ENCODE peak calls at places on chromosomes 2 and 18, in ten cellular contexts. A, V, Q, J, P, E, L, M, U and H are unnamed samples.

GRCh38 chr2:196370386-196370785 is 199.0 kb upstream of the STK17B start:
- DNase-seq in V (no peak), U (no peak), P (no peak), Q (no peak), L (no peak), M (no peak), E (no peak), A (no peak), J (peak), H (no peak)

GRCh38 chr18:9779630-9780029 is 71.5 kb downstream of the RAB31 start:
- DNase-seq in E (peak), Q (no peak), U (peak), M (no peak), V (no peak), A (no peak), L (peak), J (no peak), P (peak), H (no peak)

GRCh38 chr18:45423664-45424063 is 191.6 kb upstream of the SLC14A2 start:
- DNase-seq in Q (no peak), A (no peak), P (no peak), M (no peak), U (no peak), L (no peak), E (no peak), J (no peak), V (no peak), H (no peak)

GRCh38 chr2:213934560-213934959 is 476.3 kb upstream of the VWC2L start:
- DNase-seq in V (no peak), Q (no peak), L (peak), P (no peak), E (peak), A (no peak), J (peak), U (peak), M (no peak), H (no peak)

GRCh38 chr18:79634593-79634992 is 45.0 kb upstream of the CTDP1 start:
- DNase-seq in Q (no peak), U (no peak), V (no peak), P (no peak), J (peak), L (no peak), E (no peak), A (no peak), M (no peak), H (no peak)

GRCh38 chr2:237432484-237433092 is 18.6 kb upstream of the COL6A3 start:
- DNase-seq in U (peak), M (peak), V (no peak), P (no peak), Q (no peak), J (peak), E (peak), A (no peak), L (peak), H (no peak)

GRCh38 chr2:31831585-31831984 is 179.2 kb downstream of the MEMO1 start:
- DNase-seq in L (peak), E (peak), P (no peak), V (no peak), U (no peak), J (peak), M (no peak), A (no peak), Q (no peak), H (no peak)

GRCh38 chr18:61975526-61976326 is 82.9 kb upstream of the RNF152 start:
- DNase-seq in Q (no peak), U (no peak), J (no peak), L (no peak), P (no peak), M (no peak), E (no peak), A (no peak), V (no peak), H (no peak)

GRCh38 chr18:48290162-48290926 is 118.8 kb downstream of the ZBTB7C start:
- DNase-seq in U (no peak), Q (no peak), E (no peak), J (no peak), P (no peak), L (no peak), M (no peak), V (no peak), A (no peak), H (no peak)

GRCh38 chr2:45510701-45511420 is 100.2 kb downstream of the SRBD1 start:
- DNase-seq in Q (no peak), M (no peak), J (no peak), P (no peak), A (no peak), L (no peak), V (no peak), U (no peak), E (no peak), H (no peak)

GRCh38 chr2:142965464-142965863 is 88.0 kb downstream of the KYNU start:
- DNase-seq in A (no peak), U (peak), V (no peak), L (peak), Q (no peak), P (no peak), M (no peak), E (no peak), J (peak), H (no peak)

GRCh38 chr18:75130591-75131274 is 78.2 kb downstream of the PTGR3 start:
- DNase-seq in U (no peak), E (no peak), A (no peak), L (peak), M (peak), Q (no peak), V (no peak), J (no peak), P (no peak), H (no peak)

GRCh38 chr2:152925540-152926448 is 207.4 kb downstream of the ARL6IP6 start:
- DNase-seq in L (peak), P (peak), M (no peak), E (peak), V (peak), Q (no peak), J (peak), U (peak), A (peak), H (peak)

GRCh38 chr2:49045083-49045482 is 109.2 kb downstream of the FSHR start:
- DNase-seq in V (no peak), L (no peak), A (no peak), M (no peak), J (no peak), Q (no peak), P (no peak), U (no peak), E (no peak), H (no peak)

GRCh38 chr2:1101011-1101410 is 150.4 kb downstream of the SNTG2 start:
- DNase-seq in P (no peak), U (no peak), J (no peak), L (no peak), M (no peak), V (no peak), Q (no peak), E (no peak), A (no peak), H (no peak)
- TF ChIP-seq CTCF in P (no peak), U (no peak), J (no peak), L (no peak), M (no peak), V (no peak), Q (no peak), E (no peak), A (no peak), H (no peak)

GRCh38 chr18:41378628-41379027 is 576.4 kb upstream of the PIK3C3 start:
- DNase-seq in P (no peak), L (peak), Q (no peak), A (no peak), V (no peak), J (peak), E (peak), M (no peak), U (peak), H (no peak)
- TF ChIP-seq CTCF in P (no peak), L (no peak), Q (peak), A (no peak), V (peak), J (peak), E (peak), M (peak), U (peak), H (peak)

GRCh38 chr2:37325625-37326071 is 1.0 kb upstream of the PRKD3 start:
- DNase-seq in V (no peak), P (no peak), Q (no peak), E (no peak), A (no peak), U (no peak), M (no peak), J (no peak), L (no peak), H (no peak)

GRCh38 chr2:37324786-37325624 is at the start of gene PRKD3:
- DNase-seq in J (peak), L (peak), Q (no peak), U (peak), A (no peak), P (no peak), V (peak), M (no peak), E (peak), H (no peak)

GRCh38 chr2:37323770-37324535 is 680 bp downstream of the PRKD3 start:
- DNase-seq in A (no peak), V (peak), U (peak), L (peak), J (peak), Q (no peak), P (peak), M (no peak), E (peak), H (no peak)

GRCh38 chr2:37323176-37323575 is 1.5 kb downstream of the PRKD3 start:
- DNase-seq in M (no peak), Q (no peak), L (peak), P (no peak), U (peak), V (no peak), J (peak), E (peak), A (no peak), H (no peak)

DNA sequence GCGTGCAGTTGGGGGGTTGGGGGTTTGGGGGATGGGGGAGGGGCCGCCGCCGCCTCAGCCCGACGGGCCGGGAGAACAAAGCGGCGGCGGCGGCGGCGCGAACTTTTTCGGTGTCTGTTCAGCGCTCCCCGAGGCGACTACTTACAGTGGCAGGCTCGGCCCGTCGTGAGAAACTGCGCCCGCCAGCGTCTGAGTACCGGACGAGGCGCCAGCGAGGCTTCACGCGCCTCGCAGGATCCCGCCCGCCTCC is 172 bp downstream of the PRKD3 start:
- DNase-seq in J (peak), Q (no peak), E (no peak), U (peak), M (no peak), L (peak), V (no peak), A (peak), P (peak), H (no peak)
- TF ChIP-seq CTCF in J (no peak), Q (no peak), E (peak), U (no peak), M (no peak), L (no peak), V (peak), A (no peak), P (no peak), H (no peak)

GRCh38 chr2:159557437-159558034 is 58.8 kb downstream of the BAZ2B start:
- DNase-seq in Q (no peak), M (no peak), U (no peak), L (peak), V (no peak), E (peak), A (no peak), P (no peak), J (peak), H (no peak)
- TF ChIP-seq CTCF in Q (no peak), M (peak), U (peak), L (peak), V (no peak), E (peak), A (no peak), P (peak), J (peak), H (peak)

GRCh38 chr2:177056540-177056939 is 156.1 kb upstream of the HNRNPA3 start:
- DNase-seq in J (no peak), E (no peak), A (peak), U (no peak), V (no peak), M (no peak), L (no peak), P (no peak), Q (no peak), H (no peak)
- TF ChIP-seq CTCF in J (peak), E (no peak), A (no peak), U (no peak), V (peak), M (peak), L (peak), P (no peak), Q (no peak), H (peak)